ENCODE peak calls at places on chromosome 9, in six cellular contexts. T, B, G, U, Z and Q are unnamed samples.

GRCh38 chr9:134689320-134690181 is 47.9 kb downstream of the COL5A1 start:
- DNase-seq in T (no peak), B (peak), G (no peak), U (peak), Z (no peak), Q (peak)

GRCh38 chr9:89661956-89662717 is 57.3 kb downstream of the GADD45G start:
- DNase-seq in T (no peak), B (no peak), G (peak), U (peak), Z (no peak), Q (peak)

GRCh38 chr9:91884746-91885687 is 65.0 kb downstream of the ROR2 start:
- DNase-seq in T (no peak), B (no peak), G (no peak), U (peak), Z (no peak), Q (no peak)

GRCh38 chr9:21432640-21433425 is 7.4 kb upstream of the IFNA1 start:
- DNase-seq in T (no peak), B (no peak), G (no peak), U (no peak), Z (no peak), Q (no peak)

GRCh38 chr9:136392538-136393449 is 7.2 kb downstream of the SNAPC4 start:
- DNase-seq in T (no peak), B (no peak), G (no peak), U (no peak), Z (no peak), Q (no peak)

GRCh38 chr9:18906656-18907395 is 126.2 kb downstream of the SAXO1 start:
- DNase-seq in T (no peak), B (no peak), G (no peak), U (peak), Z (no peak), Q (peak)

GRCh38 chr9:13437898-13438297 is 158.4 kb upstream of the MPDZ start:
- DNase-seq in T (no peak), B (no peak), G (no peak), U (peak), Z (no peak), Q (no peak)

GRCh38 chr9:99037768-99038167 is 67.1 kb upstream of the TGFBR1 start:
- DNase-seq in T (no peak), B (no peak), G (no peak), U (no peak), Z (no peak), Q (no peak)

GRCh38 chr9:131500939-131501541 is 1.7 kb upstream of the POMT1 start:
- DNase-seq in T (no peak), B (peak), G (no peak), U (peak), Z (peak), Q (peak)